ENCODE peak calls at places on chromosomes 16 and 17, in six cellular contexts. T is endothelial cell, H is NCI-H1694 treated with DMSO at 0.1 percent for 48 hours, J is iris pigment epithelial cell, M is GM13977, E is nephron progenitor cell. K is an unnamed sample.

GRCh38 chr17:28327031-28327607 is 8.1 kb downstream of the TMEM97 start:
- DNase-seq in T (no peak), H (no peak), J (no peak), M (peak; percentile 47), E (no peak), K (no peak)

GRCh38 chr17:29972277-29972676 is 30.8 kb downstream of the EFCAB5 start:
- DNase-seq in T (no peak), H (no peak), J (no peak), M (no peak), E (no peak), K (no peak)

GRCh38 chr16:89557230-89557935 is 3.1 kb upstream of the RPL13 start:
- DNase-seq in T (peak; percentile 93), H (peak; percentile 39), J (peak; percentile 79), M (peak; percentile 84), E (peak; percentile 89), K (peak; percentile 85)

GRCh38 chr17:75181608-75182318 is 996 bp downstream of the SUMO2 start:
- DNase-seq in T (no peak), H (no peak), J (peak; percentile 30), M (peak; percentile 35), E (no peak), K (peak; percentile 12)

GRCh38 chr17:78674595-78675315 is 97.6 kb upstream of the DNAH17 start:
- DNase-seq in T (no peak), H (no peak), J (no peak), M (no peak), E (no peak), K (no peak)

GRCh38 chr17:29933379-29933778 is 3.4 kb upstream of the SSH2 start:
- DNase-seq in T (no peak), H (peak; percentile 44), J (peak; percentile 17), M (no peak), E (no peak), K (no peak)

GRCh38 chr17:49703557-49704277 is 4.0 kb downstream of the SLC35B1 start:
- DNase-seq in T (no peak), H (peak; percentile 19), J (peak; percentile 60), M (no peak), E (peak; percentile 18), K (no peak)

GRCh38 chr16:23134274-23134673 is 15.0 kb downstream of the USP31 start:
- DNase-seq in T (no peak), H (no peak), J (peak; percentile 63), M (no peak), E (no peak), K (no peak)

GRCh38 chr17:33753452-33753851 is 460.4 kb upstream of the ASIC2 start:
- DNase-seq in T (no peak), H (no peak), J (no peak), M (no peak), E (no peak), K (no peak)

GRCh38 chr16:58425245-58425644 is 33.0 kb downstream of the GINS3 start:
- DNase-seq in T (no peak), H (no peak), J (no peak), M (no peak), E (no peak), K (no peak)

GRCh38 chr16:6066601-6067000 is 969.0 kb upstream of the EEF2KMT start:
- DNase-seq in T (no peak), H (peak; percentile 50), J (no peak), M (no peak), E (no peak), K (no peak)

GRCh38 chr17:11551442-11551841 is 46.8 kb upstream of the DNAH9 start:
- DNase-seq in T (no peak), H (no peak), J (no peak), M (no peak), E (no peak), K (no peak)

GRCh38 chr16:8924214-8924613 is 39.5 kb downstream of the USP7 start:
- DNase-seq in T (no peak), H (no peak), J (peak; percentile 32), M (peak; percentile 37), E (no peak), K (no peak)

K was measured in stimulated activated CD4-positive, alpha-beta T cell treated with anti-CD3 and anti-CD28 coated beads, TNF-alpha, amount 100 ng/mL, for 24 hours.